ENCODE peak calls at places on chromosomes 4 and X, in nine cellular contexts. F, R, L, C, D, U, Q, T and M are unnamed samples.
A peak's percentile ranks its signal among the peaks of the same experiment; 100 is the strongest.

GRCh38 chr4:184284742-184285141 is 67.1 kb upstream of the ENPP6 start:
- DNase-seq in F (no peak), R (no peak), L (no peak), C (no peak), D (no peak), U (no peak), Q (no peak), T (no peak), M (no peak)

GRCh38 chr4:111639120-111639519 is 506.1 kb upstream of the FAM241A start:
- DNase-seq in F (no peak), R (no peak), L (no peak), C (no peak), D (no peak), U (peak; percentile 89), Q (no peak), T (no peak), M (no peak)

GRCh38 chr4:82905205-82905604 is 4.7 kb downstream of the THAP9 start:
- DNase-seq in F (no peak), R (no peak), L (no peak), C (no peak), D (peak; percentile 69), U (peak; percentile 76), Q (no peak), T (no peak), M (no peak)

GRCh38 chrX:102845020-102845419 is 92.1 kb upstream of the RAB40AL start:
- DNase-seq in F (no peak), R (no peak), L (no peak), C (no peak), D (no peak), U (no peak), Q (no peak), T (no peak), M (no peak)

GRCh38 chrX:48648299-48648698 is 35.3 kb upstream of the WAS start:
- DNase-seq in F (peak; percentile 54), R (peak; percentile 44), L (no peak), C (peak; percentile 17), D (peak; percentile 54), U (peak; percentile 40), Q (peak; percentile 62), T (no peak), M (peak; percentile 52)

GRCh38 chrX:68754406-68754805 is 74.4 kb upstream of the EFNB1 start:
- DNase-seq in F (no peak), R (no peak), L (no peak), C (no peak), D (no peak), U (no peak), Q (no peak), T (no peak), M (no peak)

GRCh38 chr4:121712001-121712655 is 15.3 kb upstream of the ANXA5 start:
- DNase-seq in F (no peak), R (no peak), L (no peak), C (no peak), D (no peak), U (no peak), Q (no peak), T (no peak), M (no peak)

GRCh38 chrX:133005038-133005437 is 46.6 kb upstream of the HS6ST2 start:
- DNase-seq in F (peak; percentile 27), R (no peak), L (no peak), C (no peak), D (no peak), U (peak; percentile 3), Q (no peak), T (no peak), M (no peak)

GRCh38 chr4:3857316-3857926 is 91.2 kb downstream of the ADRA2C start:
- DNase-seq in F (no peak), R (no peak), L (no peak), C (no peak), D (no peak), U (no peak), Q (no peak), T (no peak), M (no peak)

GRCh38 chr4:149987330-149987751 is 90.9 kb upstream of the DCLK2 start:
- DNase-seq in F (no peak), R (peak; percentile 41), L (no peak), C (peak; percentile 13), D (no peak), U (peak; percentile 20), Q (no peak), T (no peak), M (peak; percentile 58)

GRCh38 chr4:42397256-42397634 is at the start of gene SHISA3:
- DNase-seq in F (peak; percentile 69), R (peak; percentile 60), L (no peak), C (no peak), D (no peak), U (peak; percentile 17), Q (peak; percentile 70), T (no peak), M (no peak)

GRCh38 chr4:3388461-3389185 is 53.1 kb upstream of the HGFAC start:
- DNase-seq in F (no peak), R (no peak), L (no peak), C (no peak), D (peak; percentile 81), U (peak; percentile 83), Q (no peak), T (peak; percentile 55), M (peak; percentile 66)

GRCh38 chr4:1283711-1284110 is 6.0 kb upstream of the MAEA start:
- DNase-seq in F (no peak), R (no peak), L (no peak), C (no peak), D (no peak), U (no peak), Q (no peak), T (no peak), M (no peak)

GRCh38 chr4:88859191-88859812 is 161.7 kb upstream of the NAP1L5 start:
- DNase-seq in F (no peak), R (no peak), L (no peak), C (no peak), D (no peak), U (no peak), Q (no peak), T (no peak), M (no peak)

GRCh38 chrX:97587171-97587570 is 703.5 kb downstream of the RPA4 start:
- DNase-seq in F (no peak), R (no peak), L (no peak), C (no peak), D (no peak), U (no peak), Q (no peak), T (no peak), M (no peak)

GRCh38 chrX:17706676-17707075 is 30.6 kb upstream of the SCML1 start:
- DNase-seq in F (no peak), R (no peak), L (no peak), C (no peak), D (peak; percentile 82), U (peak; percentile 77), Q (no peak), T (no peak), M (peak; percentile 69)

GRCh38 chr4:119744580-119744979 is 116.0 kb upstream of the PDE5A start:
- DNase-seq in F (no peak), R (no peak), L (no peak), C (no peak), D (no peak), U (peak; percentile 38), Q (no peak), T (no peak), M (no peak)

GRCh38 chrX:57918750-57919436 is 8.6 kb upstream of the ZXDA start:
- DNase-seq in F (no peak), R (no peak), L (peak; percentile 26), C (peak; percentile 19), D (peak; percentile 34), U (peak; percentile 10), Q (no peak), T (peak; percentile 45), M (peak; percentile 17)

GRCh38 chr4:46258436-46258835 is 131.5 kb downstream of the GABRA2 start:
- DNase-seq in F (no peak), R (no peak), L (no peak), C (no peak), D (no peak), U (no peak), Q (no peak), T (no peak), M (no peak)

GRCh38 chr4:112523008-112523440 is 7.0 kb upstream of the NEUROG2 start:
- DNase-seq in F (peak; percentile 85), R (peak; percentile 72), L (no peak), C (no peak), D (peak; percentile 60), U (peak; percentile 28), Q (peak; percentile 85), T (no peak), M (peak; percentile 30)

GRCh38 chrX:68511255-68511654 is 12.4 kb downstream of the YIPF6 start:
- DNase-seq in F (peak; percentile 59), R (peak; percentile 35), L (no peak), C (peak; percentile 11), D (peak; percentile 30), U (peak; percentile 45), Q (no peak), T (no peak), M (peak; percentile 18)

GRCh38 chr4:26772096-26772495 is 88.5 kb upstream of the STIM2 start:
- DNase-seq in F (no peak), R (peak; percentile 20), L (no peak), C (no peak), D (no peak), U (no peak), Q (no peak), T (no peak), M (no peak)

GRCh38 chr4:76856183-76856969 is 41.6 kb downstream of the SOWAHB start:
- DNase-seq in F (no peak), R (no peak), L (no peak), C (no peak), D (peak; percentile 44), U (peak; percentile 69), Q (no peak), T (no peak), M (peak; percentile 92)

GRCh38 chr4:99468891-99469290 is 33.7 kb upstream of the ADH7 start:
- DNase-seq in F (no peak), R (no peak), L (no peak), C (no peak), D (no peak), U (no peak), Q (no peak), T (no peak), M (peak; percentile 17)

GRCh38 chr4:154082760-154083530 is 294.1 kb upstream of the SFRP2 start:
- DNase-seq in F (peak; percentile 69), R (peak; percentile 20), L (no peak), C (no peak), D (no peak), U (peak; percentile 3), Q (peak; percentile 80), T (no peak), M (no peak)

GRCh38 chrX:110759785-110760184 is 35.8 kb downstream of the CHRDL1 start:
- DNase-seq in F (no peak), R (no peak), L (no peak), C (no peak), D (peak; percentile 84), U (peak; percentile 16), Q (no peak), T (no peak), M (peak; percentile 11)

GRCh38 chr4:168643083-168643795 is 146.4 kb downstream of the PALLD start:
- DNase-seq in F (no peak), R (no peak), L (no peak), C (no peak), D (peak; percentile 16), U (peak; percentile 65), Q (no peak), T (no peak), M (peak; percentile 48)

GRCh38 chr4:124018383-124019317 is 622.1 kb downstream of the SPRY1 start:
- DNase-seq in F (no peak), R (no peak), L (no peak), C (peak; percentile 60), D (peak; percentile 83), U (peak; percentile 76), Q (no peak), T (no peak), M (peak; percentile 88)

GRCh38 chrX:47361538-47362511 is 8.6 kb upstream of the ZNF157 start:
- DNase-seq in F (peak; percentile 91), R (peak; percentile 84), L (peak; percentile 84), C (peak; percentile 98), D (peak; percentile 82), U (peak; percentile 98), Q (peak; percentile 96), T (peak; percentile 75), M (peak; percentile 91)

GRCh38 chr4:186557486-186557885 is 2.1 kb upstream of the MTNR1A start:
- DNase-seq in F (no peak), R (no peak), L (no peak), C (no peak), D (peak; percentile 65), U (peak; percentile 45), Q (no peak), T (no peak), M (peak; percentile 58)

GRCh38 chr4:172830295-172830764 is 338.3 kb upstream of the GALNT7 start:
- DNase-seq in F (peak; percentile 40), R (no peak), L (peak; percentile 13), C (peak; percentile 44), D (peak; percentile 12), U (peak; percentile 7), Q (no peak), T (no peak), M (no peak)